ENCODE peak calls at places on chromosomes 3 and 15, in eight cellular contexts. One of them, this sample, is unnamed.

GRCh38 chr3:138367326-138367850 is 19.0 kb downstream of the MRAS start:
- DNase-seq in fibroblast of pulmonary artery: no peak
- DNase-seq in Daoy: no peak
- DNase-seq in NCI-H187 treated with DMSO at 0.1 percent for 48 hours: no peak
- DNase-seq in GM18507: no peak
- DNase-seq in WTC11: no peak
- DNase-seq in anterior cingulate cortex: no peak
- DNase-seq in KG1: no peak
- DNase-seq in this sample: no peak

GRCh38 chr3:184081116-184081830 is 15.6 kb upstream of the HTR3E start:
- DNase-seq in GM18507: no peak
- DNase-seq in fibroblast of pulmonary artery: no peak
- DNase-seq in WTC11: no peak
- DNase-seq in NCI-H187 treated with DMSO at 0.1 percent for 48 hours: no peak
- DNase-seq in anterior cingulate cortex: no peak
- DNase-seq in KG1: no peak
- DNase-seq in Daoy: no peak
- DNase-seq in this sample: no peak

GRCh38 chr15:58545307-58546065 is 113.7 kb downstream of the LIPC start:
- DNase-seq in fibroblast of pulmonary artery: no peak
- DNase-seq in anterior cingulate cortex: no peak
- DNase-seq in NCI-H187 treated with DMSO at 0.1 percent for 48 hours: no peak
- DNase-seq in Daoy: peak; percentile 15
- DNase-seq in KG1: no peak
- DNase-seq in WTC11: no peak
- DNase-seq in GM18507: no peak
- DNase-seq in this sample: no peak

GRCh38 chr15:95872366-95872771 is 458.1 kb upstream of the NR2F2 start:
- DNase-seq in WTC11: no peak
- DNase-seq in Daoy: no peak
- DNase-seq in NCI-H187 treated with DMSO at 0.1 percent for 48 hours: no peak
- DNase-seq in fibroblast of pulmonary artery: peak; percentile 62
- DNase-seq in anterior cingulate cortex: no peak
- DNase-seq in KG1: no peak
- DNase-seq in GM18507: no peak
- DNase-seq in this sample: no peak

GRCh38 chr3:46867550-46867898 is 4.3 kb upstream of the MYL3 start:
- DNase-seq in fibroblast of pulmonary artery: peak; percentile 63
- DNase-seq in WTC11: no peak
- DNase-seq in GM18507: no peak
- DNase-seq in NCI-H187 treated with DMSO at 0.1 percent for 48 hours: no peak
- DNase-seq in KG1: no peak
- DNase-seq in Daoy: no peak
- DNase-seq in anterior cingulate cortex: peak; percentile 51
- DNase-seq in this sample: peak; percentile 59

GRCh38 chr3:75192065-75192658 is 472.0 kb upstream of the FRG2C start:
- DNase-seq in fibroblast of pulmonary artery: peak; percentile 51
- DNase-seq in Daoy: peak; percentile 15
- DNase-seq in KG1: peak; percentile 23
- DNase-seq in WTC11: peak; percentile 68
- DNase-seq in anterior cingulate cortex: no peak
- DNase-seq in NCI-H187 treated with DMSO at 0.1 percent for 48 hours: no peak
- DNase-seq in GM18507: no peak
- DNase-seq in this sample: no peak

GRCh38 chr15:45242289-45242688 is 9.7 kb upstream of the SLC28A2 start:
- DNase-seq in NCI-H187 treated with DMSO at 0.1 percent for 48 hours: no peak
- DNase-seq in anterior cingulate cortex: no peak
- DNase-seq in KG1: no peak
- DNase-seq in fibroblast of pulmonary artery: peak; percentile 8
- DNase-seq in WTC11: no peak
- DNase-seq in GM18507: no peak
- DNase-seq in Daoy: no peak
- DNase-seq in this sample: no peak

GRCh38 chr3:45776611-45777010 is 19.7 kb downstream of the SLC6A20 start:
- DNase-seq in anterior cingulate cortex: no peak
- DNase-seq in WTC11: no peak
- DNase-seq in NCI-H187 treated with DMSO at 0.1 percent for 48 hours: no peak
- DNase-seq in GM18507: no peak
- DNase-seq in Daoy: no peak
- DNase-seq in KG1: no peak
- DNase-seq in fibroblast of pulmonary artery: no peak
- DNase-seq in this sample: no peak

GRCh38 chr3:128584412-128585020 is 66.1 kb downstream of the RPN1 start:
- DNase-seq in fibroblast of pulmonary artery: peak; percentile 83
- DNase-seq in GM18507: no peak
- DNase-seq in NCI-H187 treated with DMSO at 0.1 percent for 48 hours: no peak
- DNase-seq in WTC11: peak; percentile 82
- DNase-seq in anterior cingulate cortex: peak; percentile 66
- DNase-seq in Daoy: peak; percentile 91
- DNase-seq in KG1: no peak
- DNase-seq in this sample: peak; percentile 35